ENCODE peak calls at places on chromosome 1, in eight cellular contexts. One of them, this sample, is unnamed.

GRCh38 chr1:226784081-226785049 is 45.3 kb upstream of the ITPKB start:
- DNase-seq in stimulated activated CD4-positive, alpha-beta T cell treated with anti-CD3 and anti-CD28 coated beads, Interleukin-4, amount 100 ng/mL, for 48 hours: no peak
- DNase-seq in cardiac muscle cell: no peak
- DNase-seq in psoas muscle: no peak
- DNase-seq in cardiac septum: no peak
- DNase-seq in mesothelial cell of epicardium: no peak
- DNase-seq in RPMI8226: no peak
- DNase-seq in amniotic stem cell: no peak
- DNase-seq in this sample: no peak

GRCh38 chr1:207459008-207459407 is 4.9 kb downstream of the CR2 start:
- DNase-seq in RPMI8226: no peak
- DNase-seq in cardiac septum: no peak
- DNase-seq in psoas muscle: no peak
- DNase-seq in cardiac muscle cell: no peak
- DNase-seq in stimulated activated CD4-positive, alpha-beta T cell treated with anti-CD3 and anti-CD28 coated beads, Interleukin-4, amount 100 ng/mL, for 48 hours: no peak
- DNase-seq in amniotic stem cell: no peak
- DNase-seq in mesothelial cell of epicardium: no peak
- DNase-seq in this sample: no peak

GRCh38 chr1:3610165-3610822 is 1.0 kb downstream of the MEGF6 start:
- DNase-seq in stimulated activated CD4-positive, alpha-beta T cell treated with anti-CD3 and anti-CD28 coated beads, Interleukin-4, amount 100 ng/mL, for 48 hours: no peak
- DNase-seq in amniotic stem cell: no peak
- DNase-seq in RPMI8226: peak
- DNase-seq in cardiac muscle cell: no peak
- DNase-seq in cardiac septum: no peak
- DNase-seq in mesothelial cell of epicardium: peak
- DNase-seq in psoas muscle: no peak
- DNase-seq in this sample: no peak

GRCh38 chr1:192958350-192958749 is 100.8 kb downstream of the UCHL5 start:
- DNase-seq in RPMI8226: no peak
- DNase-seq in stimulated activated CD4-positive, alpha-beta T cell treated with anti-CD3 and anti-CD28 coated beads, Interleukin-4, amount 100 ng/mL, for 48 hours: no peak
- DNase-seq in psoas muscle: no peak
- DNase-seq in mesothelial cell of epicardium: no peak
- DNase-seq in amniotic stem cell: no peak
- DNase-seq in cardiac septum: no peak
- DNase-seq in cardiac muscle cell: no peak
- DNase-seq in this sample: no peak

GRCh38 chr1:84758968-84759491 is 68.8 kb upstream of the SSX2IP start:
- DNase-seq in amniotic stem cell: no peak
- DNase-seq in psoas muscle: no peak
- DNase-seq in cardiac septum: no peak
- DNase-seq in mesothelial cell of epicardium: no peak
- DNase-seq in stimulated activated CD4-positive, alpha-beta T cell treated with anti-CD3 and anti-CD28 coated beads, Interleukin-4, amount 100 ng/mL, for 48 hours: peak
- DNase-seq in RPMI8226: no peak
- DNase-seq in cardiac muscle cell: no peak
- DNase-seq in this sample: peak

GRCh38 chr1:1428174-1428573 is 7.1 kb upstream of the ANKRD65 start:
- DNase-seq in cardiac muscle cell: no peak
- DNase-seq in psoas muscle: no peak
- DNase-seq in mesothelial cell of epicardium: no peak
- DNase-seq in cardiac septum: no peak
- DNase-seq in amniotic stem cell: no peak
- DNase-seq in stimulated activated CD4-positive, alpha-beta T cell treated with anti-CD3 and anti-CD28 coated beads, Interleukin-4, amount 100 ng/mL, for 48 hours: no peak
- DNase-seq in RPMI8226: no peak
- DNase-seq in this sample: no peak

GRCh38 chr1:101394041-101394440 is 157.2 kb downstream of the S1PR1 start:
- DNase-seq in cardiac septum: no peak
- DNase-seq in RPMI8226: no peak
- DNase-seq in amniotic stem cell: no peak
- DNase-seq in mesothelial cell of epicardium: no peak
- DNase-seq in stimulated activated CD4-positive, alpha-beta T cell treated with anti-CD3 and anti-CD28 coated beads, Interleukin-4, amount 100 ng/mL, for 48 hours: no peak
- DNase-seq in cardiac muscle cell: no peak
- DNase-seq in psoas muscle: no peak
- DNase-seq in this sample: no peak

GRCh38 chr1:11730429-11730861 is 5.5 kb upstream of the AGTRAP start:
- DNase-seq in RPMI8226: no peak
- DNase-seq in cardiac muscle cell: no peak
- DNase-seq in amniotic stem cell: no peak
- DNase-seq in mesothelial cell of epicardium: no peak
- DNase-seq in psoas muscle: no peak
- DNase-seq in stimulated activated CD4-positive, alpha-beta T cell treated with anti-CD3 and anti-CD28 coated beads, Interleukin-4, amount 100 ng/mL, for 48 hours: no peak
- DNase-seq in cardiac septum: no peak
- DNase-seq in this sample: no peak

GRCh38 chr1:55685560-55685959 is 470.4 kb upstream of the USP24 start:
- DNase-seq in cardiac septum: no peak
- DNase-seq in RPMI8226: no peak
- DNase-seq in psoas muscle: peak
- DNase-seq in mesothelial cell of epicardium: no peak
- DNase-seq in stimulated activated CD4-positive, alpha-beta T cell treated with anti-CD3 and anti-CD28 coated beads, Interleukin-4, amount 100 ng/mL, for 48 hours: no peak
- DNase-seq in amniotic stem cell: no peak
- DNase-seq in cardiac muscle cell: no peak
- DNase-seq in this sample: peak

GRCh38 chr1:159341736-159342135 is 39.6 kb downstream of the FCER1A start:
- DNase-seq in stimulated activated CD4-positive, alpha-beta T cell treated with anti-CD3 and anti-CD28 coated beads, Interleukin-4, amount 100 ng/mL, for 48 hours: no peak
- DNase-seq in amniotic stem cell: no peak
- DNase-seq in cardiac muscle cell: no peak
- DNase-seq in RPMI8226: no peak
- DNase-seq in cardiac septum: no peak
- DNase-seq in mesothelial cell of epicardium: no peak
- DNase-seq in psoas muscle: no peak
- DNase-seq in this sample: no peak

GRCh38 chr1:40712997-40713396 is 21.5 kb downstream of the NFYC start:
- DNase-seq in amniotic stem cell: no peak
- DNase-seq in stimulated activated CD4-positive, alpha-beta T cell treated with anti-CD3 and anti-CD28 coated beads, Interleukin-4, amount 100 ng/mL, for 48 hours: no peak
- DNase-seq in psoas muscle: no peak
- DNase-seq in cardiac muscle cell: no peak
- DNase-seq in cardiac septum: no peak
- DNase-seq in mesothelial cell of epicardium: no peak
- DNase-seq in RPMI8226: peak
- DNase-seq in this sample: no peak

GRCh38 chr1:209879539-209879938 is 51.8 kb downstream of the UTP25 start:
- DNase-seq in psoas muscle: no peak
- DNase-seq in stimulated activated CD4-positive, alpha-beta T cell treated with anti-CD3 and anti-CD28 coated beads, Interleukin-4, amount 100 ng/mL, for 48 hours: no peak
- DNase-seq in cardiac muscle cell: no peak
- DNase-seq in mesothelial cell of epicardium: no peak
- DNase-seq in cardiac septum: no peak
- DNase-seq in RPMI8226: no peak
- DNase-seq in amniotic stem cell: no peak
- DNase-seq in this sample: no peak